ENCODE peak calls at places on chromosomes 5 and 9, in four cellular contexts. V is mucosa of descending colon, Y is anterior cingulate cortex, M is posterior cingulate gyrus. P is an unnamed sample.

GRCh38 chr9:110897899-110898298 is 140.4 kb downstream of the LPAR1 start:
- DNase-seq in Y (no peak), V (no peak), M (no peak), P (no peak)

GRCh38 chr9:33233659-33234335 is 6.2 kb upstream of the SPINK4 start:
- DNase-seq in Y (no peak), M (no peak), V (peak), P (no peak)

GRCh38 chr5:177605078-177605477 is 5.1 kb downstream of the B4GALT7 start:
- DNase-seq in Y (no peak), V (peak), M (no peak), P (no peak)

GRCh38 chr5:137594717-137595116 is 95.6 kb upstream of the SPOCK1 start:
- DNase-seq in M (no peak), V (no peak), Y (no peak), P (no peak)

GRCh38 chr9:133104718-133105460 is 16.2 kb downstream of the RALGDS start:
- DNase-seq in M (no peak), Y (no peak), V (no peak), P (no peak)

GRCh38 chr9:71710856-71711255 is 57.5 kb downstream of the CEMIP2 start:
- DNase-seq in M (no peak), V (no peak), Y (no peak), P (no peak)

GRCh38 chr9:38662763-38663593 is 42.6 kb upstream of the ANKRD18A start:
- DNase-seq in M (peak), V (no peak), Y (peak), P (peak)

GRCh38 chr5:1834022-1834551 is 32.9 kb downstream of the NDUFS6 start:
- DNase-seq in M (no peak), Y (no peak), V (no peak), P (no peak)

GRCh38 chr9:134641173-134641985 is at the start of gene COL5A1:
- DNase-seq in V (peak), M (peak), Y (peak), P (no peak)

GRCh38 chr5:168747987-168748777 is 169.0 kb upstream of the PANK3 start:
- DNase-seq in V (peak), Y (peak), M (peak), P (peak)